ENCODE peak calls at places on chromosome 19, in seven cellular contexts. K is IMR-90, V is mesenchymal stem cell, N is H1, G is H9, Q is mesendoderm, Y is trophoblast cell. L is an unnamed sample.

GRCh38 chr19:45402469-45403070 is 2.3 kb downstream of the PPP1R13L start:
- DNase-seq in K (no peak), V (peak), N (peak), G (peak), Q (peak), Y (peak), L (no peak)

GRCh38 chr19:38817081-38817480 is 4.3 kb upstream of the LGALS4 start:
- DNase-seq in K (no peak), V (no peak), N (no peak), G (no peak), Q (no peak), Y (no peak), L (no peak)

GRCh38 chr19:11849264-11849615 is 714 bp downstream of the ZNF439 start:
- DNase-seq in K (no peak), V (no peak), N (no peak), G (no peak), Q (no peak), Y (no peak), L (no peak)

GRCh38 chr19:48637449-48637947 is 319 bp upstream of the DBP start:
- DNase-seq in K (peak), V (peak), N (peak), G (peak), Q (peak), Y (peak), L (peak)

GRCh38 chr19:29667941-29668340 is 2.7 kb downstream of the PLEKHF1 start:
- DNase-seq in K (no peak), V (no peak), N (no peak), G (no peak), Q (no peak), Y (no peak), L (no peak)

GRCh38 chr19:40025938-40026596 is 29.2 kb downstream of the ZNF546 start:
- DNase-seq in K (no peak), V (no peak), N (no peak), G (no peak), Q (no peak), Y (no peak), L (no peak)

GRCh38 chr19:38704488-38705026 is 39.7 kb downstream of the CAPN12 start:
- DNase-seq in K (no peak), V (no peak), N (no peak), G (no peak), Q (peak), Y (no peak), L (no peak)

GRCh38 chr19:29806098-29806866 is 5.5 kb upstream of the CCNE1 start:
- DNase-seq in K (peak), V (peak), N (peak), G (peak), Q (peak), Y (no peak), L (no peak)

GRCh38 chr19:14141041-14141440 is 4.7 kb upstream of the ASF1B start:
- DNase-seq in K (no peak), V (no peak), N (no peak), G (no peak), Q (no peak), Y (no peak), L (no peak)

GRCh38 chr19:2511991-2512390 is 36.1 kb downstream of the GADD45B start:
- DNase-seq in K (no peak), V (no peak), N (no peak), G (no peak), Q (no peak), Y (no peak), L (no peak)

GRCh38 chr19:7610491-7611240 is 15.0 kb downstream of the CAMSAP3 start:
- DNase-seq in K (no peak), V (no peak), N (no peak), G (no peak), Q (no peak), Y (no peak), L (no peak)

DNA sequence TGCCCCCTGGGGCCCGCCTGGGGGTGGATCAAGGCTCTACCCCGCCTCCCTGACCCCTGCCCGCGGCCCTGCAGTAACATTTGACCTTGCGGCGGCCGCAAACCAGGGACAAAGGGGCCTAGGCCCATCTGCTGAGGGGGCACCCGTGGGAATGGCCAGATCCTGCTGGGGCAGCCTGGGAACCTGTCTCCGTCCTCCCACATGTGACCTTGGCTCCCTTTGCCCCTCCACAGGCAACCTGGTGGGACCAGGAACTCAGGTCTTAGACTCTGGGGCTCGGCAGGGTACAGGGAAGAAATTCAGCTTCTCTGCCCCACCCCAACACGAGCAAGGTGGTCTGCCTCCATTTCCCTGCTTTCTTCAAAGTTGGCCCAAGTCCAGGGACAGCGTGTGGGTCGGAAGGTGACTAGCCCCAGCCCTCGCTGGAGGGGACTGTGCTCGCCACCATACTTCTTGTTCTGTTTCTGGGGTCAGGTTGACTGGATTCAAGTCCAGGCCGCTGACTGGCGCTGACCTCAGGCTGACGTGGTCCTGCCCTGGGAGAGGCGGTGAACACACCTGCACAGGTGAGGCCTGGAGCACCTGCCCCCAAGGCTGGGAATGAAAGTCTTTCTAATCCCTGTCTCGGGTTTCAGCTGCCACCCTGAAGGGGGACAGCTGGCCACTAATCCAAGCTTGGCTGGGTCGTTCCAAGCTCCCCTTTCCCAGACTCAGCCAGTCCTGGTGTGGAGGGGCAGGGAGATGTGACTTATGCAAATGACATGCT is 2.5 kb upstream of the NR2F6 start:
- DNase-seq in K (no peak), V (peak), N (peak), G (peak), Q (peak), Y (peak), L (no peak)
- H3K18ac ChIP-seq in K (no peak), V (peak), N (peak), G (peak), Q (peak), Y (peak), L (peak)

GRCh38 chr19:47506459-47506858 is 8.4 kb downstream of the NAPA start:
- DNase-seq in K (no peak), V (no peak), N (no peak), G (no peak), Q (no peak), Y (no peak), L (no peak)
- H3K18ac ChIP-seq in K (no peak), V (no peak), N (no peak), G (no peak), Q (no peak), Y (no peak), L (no peak)

GRCh38 chr19:34851277-34851804 is 75.4 kb upstream of the ZNF30 start:
- DNase-seq in K (no peak), V (no peak), N (no peak), G (peak), Q (peak), Y (no peak), L (no peak)
- H3K18ac ChIP-seq in K (no peak), V (no peak), N (no peak), G (no peak), Q (no peak), Y (no peak), L (no peak)

DNA sequence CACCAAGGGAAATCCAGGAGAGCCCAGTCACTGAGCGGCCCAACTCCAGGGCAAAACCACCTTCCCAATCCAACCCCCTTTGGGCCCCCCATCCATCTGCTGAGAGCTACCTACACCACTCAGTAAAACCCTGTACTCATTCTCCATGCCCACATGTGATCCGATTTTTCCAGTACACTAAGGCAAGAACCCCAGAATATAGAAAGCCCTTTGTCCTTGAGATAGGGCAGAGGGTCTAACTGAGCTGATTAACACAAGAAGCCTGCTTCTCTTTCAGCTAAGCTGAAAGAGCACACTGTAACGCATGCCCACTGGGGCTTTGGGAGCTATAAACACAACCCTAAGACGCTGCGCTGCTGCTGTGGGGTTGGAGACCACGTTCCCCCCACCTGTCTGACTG is 36.0 kb downstream of the PBX4 start:
- DNase-seq in K (no peak), V (no peak), N (no peak), G (no peak), Q (no peak), Y (no peak), L (no peak)
- H3K18ac ChIP-seq in K (no peak), V (no peak), N (no peak), G (no peak), Q (no peak), Y (no peak), L (peak)

DNA sequence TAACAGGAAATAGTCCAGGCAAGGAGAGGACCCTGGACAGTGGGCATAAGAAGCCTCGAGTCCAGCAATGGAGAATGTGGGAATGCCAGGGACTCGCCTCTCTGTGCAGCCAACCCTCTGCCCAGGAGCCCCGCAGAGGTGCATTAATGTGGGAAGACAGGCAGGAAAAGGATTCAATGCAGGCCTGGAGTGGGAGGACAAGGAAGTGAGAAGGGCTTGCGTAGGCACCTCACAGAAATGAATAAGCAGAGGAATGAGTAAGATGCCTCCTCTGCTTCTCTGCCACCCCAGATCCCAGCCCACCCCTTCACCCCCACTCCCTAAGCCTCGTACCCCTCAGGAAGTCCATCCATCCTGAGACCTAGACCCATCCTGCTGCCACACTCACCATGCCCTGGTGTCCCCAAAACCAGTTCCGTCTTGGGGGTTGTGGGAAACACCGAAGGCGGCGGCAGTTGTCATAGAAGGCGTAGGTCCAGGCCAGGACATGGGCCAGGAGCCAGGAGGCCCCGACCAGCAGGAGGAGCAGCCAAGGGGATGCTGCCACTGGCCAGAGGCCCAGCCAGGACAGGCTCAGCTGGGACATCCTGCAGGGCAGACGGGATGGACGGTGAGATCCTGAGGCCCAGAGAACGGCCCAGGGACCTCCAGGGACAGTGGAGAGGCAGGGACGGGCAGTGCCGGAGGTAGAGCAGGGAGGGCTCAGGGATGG is 692 bp downstream of the CYP4F2 start:
- DNase-seq in K (no peak), V (no peak), N (no peak), G (no peak), Q (no peak), Y (no peak), L (no peak)
- H3K18ac ChIP-seq in K (no peak), V (no peak), N (no peak), G (no peak), Q (no peak), Y (no peak), L (no peak)

GRCh38 chr19:47582320-47582909 is 9.5 kb upstream of the ZNF541 start:
- DNase-seq in K (peak), V (peak), N (no peak), G (no peak), Q (no peak), Y (no peak), L (no peak)
- H3K18ac ChIP-seq in K (peak), V (peak), N (no peak), G (no peak), Q (no peak), Y (no peak), L (no peak)

GRCh38 chr19:5063873-5064645 is 95.1 kb downstream of the KDM4B start:
- DNase-seq in K (no peak), V (no peak), N (no peak), G (no peak), Q (no peak), Y (no peak), L (no peak)
- H3K18ac ChIP-seq in K (no peak), V (no peak), N (no peak), G (no peak), Q (no peak), Y (no peak), L (no peak)

DNA sequence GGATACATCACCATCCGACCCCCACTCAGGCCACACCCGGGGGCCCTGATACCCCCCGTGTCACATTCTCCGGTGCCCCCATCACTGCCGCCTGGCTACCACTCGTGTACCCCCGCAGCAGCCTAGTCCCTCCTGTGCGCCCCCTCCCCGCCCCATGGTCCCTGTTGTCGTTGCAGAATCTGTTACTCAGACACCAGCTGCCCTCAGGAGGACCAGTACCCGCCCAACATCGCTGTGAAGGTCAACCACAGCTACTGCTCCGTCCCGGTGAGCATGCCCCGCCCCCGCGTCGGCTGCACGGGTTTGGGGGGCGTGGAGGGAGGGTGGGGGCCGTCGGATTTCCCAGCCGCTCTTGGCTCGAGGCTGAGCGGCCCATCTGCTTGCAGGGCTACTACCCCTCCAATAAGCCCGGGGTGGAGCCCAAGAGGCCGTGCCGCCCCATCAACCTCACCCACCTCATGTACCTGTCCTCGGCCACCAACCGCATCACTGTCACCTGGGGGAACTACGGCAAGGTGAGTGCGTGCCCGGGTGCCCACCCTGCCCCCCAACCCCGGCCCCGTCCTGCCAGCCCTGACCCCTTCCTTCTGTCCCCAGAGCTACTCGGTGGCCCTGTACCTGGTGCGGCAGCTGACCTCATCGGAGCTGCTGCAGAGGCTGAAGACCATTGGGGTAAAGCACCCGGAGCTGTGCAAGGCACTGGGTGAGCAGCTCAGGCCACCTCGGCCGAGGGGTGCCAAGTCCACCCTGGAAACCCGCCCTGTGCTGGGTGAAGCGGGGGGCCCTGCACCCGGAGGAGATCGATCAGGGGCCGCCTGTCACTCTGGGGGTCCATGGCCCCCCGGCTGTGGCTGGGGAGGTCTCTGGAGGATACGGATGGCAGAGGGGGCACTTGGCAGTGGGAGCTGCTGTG is 21.1 kb downstream of the PIAS4 start:
- DNase-seq in K (no peak), V (no peak), N (no peak), G (no peak), Q (no peak), Y (no peak), L (no peak)
- H3K18ac ChIP-seq in K (no peak), V (no peak), N (no peak), G (no peak), Q (no peak), Y (no peak), L (no peak)